ENCODE peak calls at places on chromosomes 13 and 19, in nine cellular contexts. H is HL-60, T is tibial nerve, X is nephron progenitor cell, Q is Peyer's patch, Z is body of pancreas, G is uterus, W is foreskin keratinocyte, J is heart right ventricle. C is an unnamed sample.

GRCh38 chr19:55158848-55159793 is 1.6 kb upstream of the TNNI3 start:
- DNase-seq in G (no peak), X (no peak), T (no peak), J (peak), H (no peak), W (peak), Z (no peak), Q (no peak), C (no peak)

GRCh38 chr19:1167687-1168561 is 6.1 kb downstream of the SBNO2 start:
- DNase-seq in Q (no peak), X (no peak), W (no peak), T (no peak), Z (peak), H (no peak), G (no peak), J (no peak), C (no peak)

GRCh38 chr19:48772503-48772953 is 17.2 kb downstream of the FGF21 start:
- DNase-seq in Z (peak), X (no peak), G (no peak), Q (no peak), W (no peak), T (no peak), J (peak), H (no peak), C (no peak)

GRCh38 chr19:13154911-13155471 is 4.8 kb downstream of the IER2 start:
- DNase-seq in J (peak), X (peak), H (no peak), W (peak), G (peak), Q (peak), Z (peak), T (peak), C (no peak)

GRCh38 chr13:45341799-45342584 is 1.0 kb upstream of the TPT1 start:
- DNase-seq in W (peak), Q (peak), T (peak), Z (peak), G (peak), H (no peak), J (no peak), X (no peak), C (no peak)

GRCh38 chr19:3348042-3348441 is 18.3 kb upstream of the NFIC start:
- DNase-seq in G (no peak), J (no peak), W (no peak), Z (peak), X (no peak), H (no peak), T (no peak), Q (no peak), C (no peak)

GRCh38 chr19:5141926-5142724 is 173.2 kb downstream of the KDM4B start:
- DNase-seq in J (no peak), X (no peak), W (no peak), Z (no peak), Q (no peak), T (no peak), G (no peak), H (no peak), C (no peak)

GRCh38 chr19:29315566-29315965 is 102.6 kb upstream of the UQCRFS1 start:
- DNase-seq in X (no peak), G (no peak), J (no peak), W (no peak), T (no peak), H (no peak), Z (no peak), Q (no peak), C (no peak)

GRCh38 chr19:343941-344624 is 513 bp downstream of the MIER2 start:
- DNase-seq in Q (no peak), G (peak), J (no peak), X (peak), W (no peak), H (no peak), T (no peak), Z (no peak), C (no peak)

GRCh38 chr19:1206733-1207301 is 1.2 kb downstream of the STK11 start:
- DNase-seq in G (no peak), W (no peak), Q (no peak), J (no peak), T (no peak), H (peak), X (no peak), Z (no peak), C (no peak)

GRCh38 chr19:9115307-9115813 is at the start of gene OR7G1:
- DNase-seq in Q (no peak), T (no peak), J (no peak), Z (no peak), H (no peak), G (no peak), X (no peak), W (no peak), C (no peak)

GRCh38 chr19:50669319-50670101 is 20.3 kb downstream of the C19orf81 start:
- DNase-seq in G (no peak), J (no peak), T (no peak), W (no peak), H (peak), Q (peak), Z (peak), X (peak), C (no peak)

GRCh38 chr19:18521692-18522123 is at the start of gene ELL:
- DNase-seq in Z (no peak), G (no peak), W (no peak), J (no peak), T (no peak), X (no peak), Q (no peak), H (no peak), C (no peak)

GRCh38 chr19:32824906-32825608 is 44.5 kb downstream of the SLC7A9 start:
- DNase-seq in J (no peak), W (no peak), G (no peak), T (no peak), X (no peak), H (no peak), Q (no peak), Z (no peak), C (no peak)

GRCh38 chr13:76769238-76769859 is 116.9 kb downstream of the KCTD12 start:
- DNase-seq in X (no peak), H (no peak), W (no peak), Q (no peak), G (no peak), Z (no peak), T (no peak), J (no peak), C (no peak)

GRCh38 chr19:33564836-33565338 is 43.3 kb upstream of the PEPD start:
- DNase-seq in Z (no peak), G (no peak), J (no peak), T (no peak), H (no peak), W (no peak), Q (no peak), X (no peak), C (no peak)

GRCh38 chr19:28917661-28918060 is 295.3 kb downstream of the UQCRFS1 start:
- DNase-seq in W (no peak), H (no peak), G (no peak), J (no peak), X (no peak), T (no peak), Q (no peak), Z (no peak), C (no peak)

GRCh38 chr13:93628136-93628535 is 401.5 kb downstream of the GPC6 start:
- DNase-seq in J (no peak), W (no peak), X (no peak), Q (no peak), T (no peak), G (no peak), Z (no peak), H (no peak), C (no peak)

GRCh38 chr13:27638521-27638920 is 16.8 kb downstream of the POLR1D start:
- DNase-seq in Q (no peak), W (peak), X (no peak), G (no peak), H (no peak), Z (no peak), J (no peak), T (no peak), C (no peak)

GRCh38 chr13:25847145-25847544 is 204.7 kb downstream of the SHISA2 start:
- DNase-seq in J (no peak), G (no peak), H (no peak), X (no peak), Z (no peak), W (no peak), T (no peak), Q (no peak), C (no peak)

GRCh38 chr19:7267792-7268736 is 26.1 kb downstream of the INSR start:
- DNase-seq in G (no peak), T (no peak), H (peak), Z (no peak), J (no peak), W (no peak), Q (peak), X (no peak), C (no peak)

GRCh38 chr13:33279898-33280549 is 5.5 kb downstream of the STARD13 start:
- DNase-seq in J (no peak), H (no peak), G (no peak), Q (no peak), X (no peak), W (peak), Z (no peak), T (no peak), C (no peak)

GRCh38 chr13:47639716-47640447 is 361.2 kb downstream of the SUCLA2 start:
- DNase-seq in W (no peak), T (no peak), Q (no peak), X (no peak), G (no peak), H (no peak), Z (no peak), J (no peak), C (no peak)

GRCh38 chr13:113113846-113114271 is 8.3 kb downstream of the F7 start:
- DNase-seq in T (no peak), H (no peak), X (no peak), W (no peak), Q (peak), G (peak), Z (no peak), J (no peak), C (no peak)

GRCh38 chr19:18863843-18864362 is 32.1 kb downstream of the CERS1 start:
- DNase-seq in H (no peak), Q (no peak), G (no peak), J (no peak), W (no peak), T (no peak), Z (peak), X (no peak), C (no peak)

GRCh38 chr19:3433313-3433712 is 47.0 kb downstream of the SMIM24 start:
- DNase-seq in Z (no peak), H (no peak), G (no peak), X (no peak), J (no peak), Q (no peak), T (no peak), W (no peak), C (no peak)

GRCh38 chr13:111115841-111116500 is 861 bp downstream of the ARHGEF7 start:
- DNase-seq in G (peak), T (peak), Q (no peak), Z (peak), X (peak), J (peak), H (no peak), W (no peak), C (no peak)

GRCh38 chr19:3586124-3586626 is 897 bp downstream of the GIPC3 start:
- DNase-seq in G (no peak), H (no peak), X (peak), Z (no peak), W (no peak), J (no peak), Q (peak), T (no peak), C (no peak)

GRCh38 chr13:99572131-99572530 is 70.9 kb downstream of the TM9SF2 start:
- DNase-seq in H (no peak), W (no peak), X (no peak), Q (no peak), T (no peak), Z (no peak), G (no peak), J (no peak), C (no peak)

GRCh38 chr19:3065675-3066357 is 3.5 kb upstream of the TLE5 start:
- DNase-seq in G (no peak), Z (peak), W (no peak), X (no peak), H (no peak), T (no peak), J (no peak), Q (peak), C (no peak)

GRCh38 chr19:13873776-13874515 is 3.0 kb upstream of the NANOS3 start:
- DNase-seq in Z (no peak), Q (no peak), H (no peak), W (no peak), J (no peak), X (no peak), G (no peak), T (no peak), C (no peak)

GRCh38 chr13:69935043-69935442 is 172.6 kb upstream of the ATXN8OS start:
- DNase-seq in J (no peak), W (no peak), T (no peak), H (peak), X (no peak), Z (no peak), Q (no peak), G (no peak), C (no peak)
- TF ChIP-seq CTCF in J (no peak), W (peak), T (no peak), H (peak), X (peak), Z (no peak), Q (no peak), G (no peak), C (peak)

GRCh38 chr19:40594657-40595077 is 6.5 kb upstream of the LTBP4 start:
- DNase-seq in J (no peak), X (no peak), T (no peak), Z (no peak), H (no peak), G (no peak), Q (no peak), W (peak), C (no peak)
- TF ChIP-seq CTCF in J (no peak), X (no peak), T (no peak), Z (no peak), H (no peak), G (no peak), Q (no peak), W (peak), C (peak)

DNA sequence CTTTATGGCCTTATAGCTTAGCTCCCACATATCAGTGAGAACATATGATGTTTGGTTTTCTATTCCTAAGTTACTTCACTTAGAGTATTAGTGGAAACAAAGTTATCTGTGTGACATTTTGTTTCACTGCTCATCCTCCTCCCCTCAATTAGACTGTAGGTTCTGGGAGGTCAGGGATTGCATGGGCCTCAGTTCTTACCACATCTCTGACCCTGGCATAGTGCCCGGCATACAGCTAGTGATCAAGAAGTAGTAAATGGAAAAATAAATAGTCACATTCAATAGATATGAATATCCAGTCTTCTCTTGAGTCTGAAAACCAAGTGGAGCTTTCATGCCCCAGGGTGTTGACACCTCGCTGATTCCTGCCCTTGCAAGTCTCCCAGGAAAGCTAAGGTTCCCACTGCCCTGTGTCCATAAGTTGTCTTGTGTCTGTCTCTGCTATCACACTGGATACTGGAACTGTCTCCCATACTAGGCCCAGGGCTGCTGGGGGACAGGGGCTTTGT is 249.5 kb upstream of the TSHZ3 start:
- DNase-seq in G (no peak), Z (peak), T (no peak), W (no peak), X (no peak), H (no peak), Q (no peak), J (no peak), C (no peak)
- TF ChIP-seq CTCF in G (no peak), Z (no peak), T (no peak), W (no peak), X (no peak), H (no peak), Q (no peak), J (no peak), C (no peak)

GRCh38 chr13:37049810-37050209 is 9.7 kb downstream of the SUPT20H start:
- DNase-seq in J (no peak), T (no peak), W (no peak), Z (no peak), Q (no peak), H (no peak), X (no peak), G (no peak), C (no peak)
- TF ChIP-seq CTCF in J (no peak), T (no peak), W (peak), Z (no peak), Q (no peak), H (no peak), X (no peak), G (no peak), C (peak)

GRCh38 chr13:90883592-90883991 is 463.9 kb upstream of the MIR17HG start:
- DNase-seq in Z (no peak), H (no peak), J (no peak), G (no peak), W (no peak), X (no peak), T (no peak), Q (no peak), C (no peak)
- TF ChIP-seq CTCF in Z (peak), H (no peak), J (no peak), G (no peak), W (peak), X (no peak), T (no peak), Q (no peak), C (no peak)

GRCh38 chr19:44800461-44800860 is 8.4 kb upstream of the BCAM start:
- DNase-seq in T (peak), J (peak), G (peak), X (peak), Q (peak), Z (peak), H (peak), W (peak), C (no peak)
- TF ChIP-seq CTCF in T (peak), J (peak), G (peak), X (peak), Q (peak), Z (peak), H (peak), W (peak), C (peak)